ENCODE peak calls at places on chromosomes 2 and 18, in nine cellular contexts. One of them, this sample, is unnamed.

GRCh38 chr2:197161738-197162137 is 148.8 kb downstream of the ANKRD44 start:
- DNase-seq in sigmoid colon: no peak
- DNase-seq in K562: no peak
- DNase-seq in IMR-90: no peak
- DNase-seq in esophagus squamous epithelium: no peak
- DNase-seq in A549: no peak
- DNase-seq in upper lobe of left lung: no peak
- DNase-seq in GM12878: no peak
- DNase-seq in Peyer's patch: no peak
- DNase-seq in this sample: no peak

GRCh38 chr2:102051659-102052366 is 60.1 kb downstream of the IL1R2 start:
- DNase-seq in sigmoid colon: no peak
- DNase-seq in K562: no peak
- DNase-seq in IMR-90: peak; percentile 65
- DNase-seq in esophagus squamous epithelium: no peak
- DNase-seq in A549: no peak
- DNase-seq in upper lobe of left lung: no peak
- DNase-seq in GM12878: no peak
- DNase-seq in Peyer's patch: no peak
- DNase-seq in this sample: no peak

GRCh38 chr2:82230406-82230805 is 1925.9 kb upstream of the LRRTM1 start:
- DNase-seq in sigmoid colon: no peak
- DNase-seq in K562: no peak
- DNase-seq in IMR-90: no peak
- DNase-seq in esophagus squamous epithelium: no peak
- DNase-seq in A549: no peak
- DNase-seq in upper lobe of left lung: no peak
- DNase-seq in GM12878: no peak
- DNase-seq in Peyer's patch: no peak
- DNase-seq in this sample: no peak

GRCh38 chr18:57040175-57040574 is 106.7 kb upstream of the BOD1L2 start:
- DNase-seq in sigmoid colon: no peak
- DNase-seq in K562: no peak
- DNase-seq in IMR-90: no peak
- DNase-seq in esophagus squamous epithelium: no peak
- DNase-seq in A549: no peak
- DNase-seq in upper lobe of left lung: no peak
- DNase-seq in GM12878: no peak
- DNase-seq in Peyer's patch: no peak
- DNase-seq in this sample: no peak

GRCh38 chr2:84302513-84303412 is 156.3 kb downstream of the SUCLG1 start:
- DNase-seq in sigmoid colon: no peak
- DNase-seq in K562: peak; percentile 80
- DNase-seq in IMR-90: peak; percentile 43
- DNase-seq in esophagus squamous epithelium: no peak
- DNase-seq in A549: peak; percentile 69
- DNase-seq in upper lobe of left lung: no peak
- DNase-seq in GM12878: peak; percentile 16
- DNase-seq in Peyer's patch: peak; percentile 67
- DNase-seq in this sample: no peak

GRCh38 chr2:221454459-221455105 is 117.5 kb downstream of the EPHA4 start:
- DNase-seq in sigmoid colon: no peak
- DNase-seq in K562: no peak
- DNase-seq in IMR-90: no peak
- DNase-seq in esophagus squamous epithelium: no peak
- DNase-seq in A549: no peak
- DNase-seq in upper lobe of left lung: no peak
- DNase-seq in GM12878: no peak
- DNase-seq in Peyer's patch: no peak
- DNase-seq in this sample: no peak

GRCh38 chr2:35294636-35295263 is 1060.8 kb upstream of the CRIM1 start:
- DNase-seq in sigmoid colon: no peak
- DNase-seq in K562: no peak
- DNase-seq in IMR-90: no peak
- DNase-seq in esophagus squamous epithelium: no peak
- DNase-seq in A549: peak; percentile 18
- DNase-seq in upper lobe of left lung: no peak
- DNase-seq in GM12878: no peak
- DNase-seq in Peyer's patch: no peak
- DNase-seq in this sample: no peak

GRCh38 chr2:224284134-224284946 is 117.6 kb downstream of the FAM124B start:
- DNase-seq in sigmoid colon: no peak
- DNase-seq in K562: peak; percentile 6
- DNase-seq in IMR-90: peak; percentile 25
- DNase-seq in esophagus squamous epithelium: no peak
- DNase-seq in A549: peak; percentile 59
- DNase-seq in upper lobe of left lung: no peak
- DNase-seq in GM12878: no peak
- DNase-seq in Peyer's patch: no peak
- DNase-seq in this sample: no peak

GRCh38 chr2:37449686-37450392 is 105.4 kb downstream of the QPCT start:
- DNase-seq in sigmoid colon: no peak
- DNase-seq in K562: no peak
- DNase-seq in IMR-90: peak; percentile 54
- DNase-seq in esophagus squamous epithelium: no peak
- DNase-seq in A549: no peak
- DNase-seq in upper lobe of left lung: no peak
- DNase-seq in GM12878: no peak
- DNase-seq in Peyer's patch: no peak
- DNase-seq in this sample: no peak

GRCh38 chr2:203730076-203730729 is 23.8 kb downstream of the CD28 start:
- DNase-seq in sigmoid colon: no peak
- DNase-seq in K562: no peak
- DNase-seq in IMR-90: peak; percentile 78
- DNase-seq in esophagus squamous epithelium: no peak
- DNase-seq in A549: no peak
- DNase-seq in upper lobe of left lung: no peak
- DNase-seq in GM12878: no peak
- DNase-seq in Peyer's patch: no peak
- DNase-seq in this sample: no peak

GRCh38 chr2:129857200-129857599 is 122.3 kb upstream of the RAB6C start:
- DNase-seq in sigmoid colon: no peak
- DNase-seq in K562: no peak
- DNase-seq in IMR-90: no peak
- DNase-seq in esophagus squamous epithelium: no peak
- DNase-seq in A549: no peak
- DNase-seq in upper lobe of left lung: no peak
- DNase-seq in GM12878: no peak
- DNase-seq in Peyer's patch: no peak
- DNase-seq in this sample: no peak

GRCh38 chr18:9877655-9878014 is 8.1 kb upstream of the TXNDC2 start:
- DNase-seq in sigmoid colon: no peak
- DNase-seq in K562: no peak
- DNase-seq in IMR-90: no peak
- DNase-seq in esophagus squamous epithelium: no peak
- DNase-seq in A549: no peak
- DNase-seq in upper lobe of left lung: no peak
- DNase-seq in GM12878: no peak
- DNase-seq in Peyer's patch: no peak
- DNase-seq in this sample: no peak
- H3K4me3 ChIP-seq in sigmoid colon: no peak overlapping the region
- H3K4me3 ChIP-seq in K562: peak overlapping the region; percentile 3
- H3K4me3 ChIP-seq in IMR-90: peak overlapping the region; percentile 39
- H3K4me3 ChIP-seq in esophagus squamous epithelium: no peak overlapping the region
- H3K4me3 ChIP-seq in A549: peak overlapping the region; percentile 27
- H3K4me3 ChIP-seq in upper lobe of left lung: no peak overlapping the region
- H3K4me3 ChIP-seq in GM12878: no peak overlapping the region
- H3K4me3 ChIP-seq in Peyer's patch: no peak overlapping the region
- H3K4me3 ChIP-seq in this sample: no peak overlapping the region

DNA sequence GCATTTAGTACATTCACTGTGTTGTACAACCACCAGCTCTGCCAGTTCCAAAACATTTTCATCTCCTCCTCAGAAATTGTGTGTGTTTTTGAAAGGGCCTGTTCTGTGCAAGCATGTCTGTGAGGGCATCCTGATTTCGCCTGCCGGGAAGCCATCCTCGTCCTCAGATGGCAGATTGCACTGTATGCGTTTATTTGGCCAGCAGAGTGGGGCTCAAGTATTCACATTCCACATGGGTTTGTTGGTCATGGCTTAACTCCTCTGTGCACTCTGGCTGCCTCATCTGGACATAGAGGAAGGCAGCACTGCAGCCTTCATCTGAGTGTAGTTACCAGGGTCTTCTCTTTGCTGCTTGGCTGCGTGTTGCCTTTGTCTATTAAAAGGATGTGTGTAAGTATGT is 85.0 kb downstream of the TMEM247 start:
- DNase-seq in sigmoid colon: no peak
- DNase-seq in K562: no peak
- DNase-seq in IMR-90: peak; percentile 33
- DNase-seq in esophagus squamous epithelium: no peak
- DNase-seq in A549: no peak
- DNase-seq in upper lobe of left lung: no peak
- DNase-seq in GM12878: no peak
- DNase-seq in Peyer's patch: no peak
- DNase-seq in this sample: no peak
- H3K4me1 ChIP-seq in sigmoid colon: no peaks in the 10 kb centered on the region
- H3K4me1 ChIP-seq in K562: peaks cover 3% of the 10 kb centered on the region
- H3K4me1 ChIP-seq in IMR-90: peaks cover 17% of the 10 kb centered on the region
- H3K4me1 ChIP-seq in esophagus squamous epithelium: peaks cover 25% of the 10 kb centered on the region
- H3K4me1 ChIP-seq in A549: no peaks in the 10 kb centered on the region
- H3K4me1 ChIP-seq in upper lobe of left lung: peaks cover 4% of the 10 kb centered on the region
- H3K4me1 ChIP-seq in GM12878: peaks cover 67% of the 10 kb centered on the region
- H3K4me1 ChIP-seq in Peyer's patch: peaks cover 20% of the 10 kb centered on the region
- H3K4me1 ChIP-seq in this sample: peaks cover 13% of the 10 kb centered on the region

GRCh38 chr2:3460161-3460560 is 59.2 kb downstream of the ADI1 start:
- DNase-seq in sigmoid colon: no peak
- DNase-seq in K562: no peak
- DNase-seq in IMR-90: no peak
- DNase-seq in esophagus squamous epithelium: no peak
- DNase-seq in A549: no peak
- DNase-seq in upper lobe of left lung: no peak
- DNase-seq in GM12878: no peak
- DNase-seq in Peyer's patch: no peak
- DNase-seq in this sample: no peak

GRCh38 chr2:3463156-3463835 is 56.0 kb downstream of the ADI1 start:
- DNase-seq in sigmoid colon: peak; percentile 55
- DNase-seq in K562: no peak
- DNase-seq in IMR-90: no peak
- DNase-seq in esophagus squamous epithelium: no peak
- DNase-seq in A549: no peak
- DNase-seq in upper lobe of left lung: peak; percentile 9
- DNase-seq in GM12878: no peak
- DNase-seq in Peyer's patch: peak; percentile 34
- DNase-seq in this sample: no peak

GRCh38 chr2:3460831-3461544 is 58.3 kb downstream of the ADI1 start:
- DNase-seq in sigmoid colon: no peak
- DNase-seq in K562: no peak
- DNase-seq in IMR-90: no peak
- DNase-seq in esophagus squamous epithelium: no peak
- DNase-seq in A549: no peak
- DNase-seq in upper lobe of left lung: peak; percentile 19
- DNase-seq in GM12878: no peak
- DNase-seq in Peyer's patch: no peak
- DNase-seq in this sample: no peak

GRCh38 chr2:3462493-3463104 is 56.7 kb downstream of the ADI1 start:
- DNase-seq in sigmoid colon: peak; percentile 43
- DNase-seq in K562: no peak
- DNase-seq in IMR-90: no peak
- DNase-seq in esophagus squamous epithelium: no peak
- DNase-seq in A549: no peak
- DNase-seq in upper lobe of left lung: peak; percentile 16
- DNase-seq in GM12878: no peak
- DNase-seq in Peyer's patch: peak; percentile 49
- DNase-seq in this sample: no peak

GRCh38 chr2:3461781-3462492 is 57.4 kb downstream of the ADI1 start:
- DNase-seq in sigmoid colon: peak; percentile 51
- DNase-seq in K562: peak; percentile 71
- DNase-seq in IMR-90: peak; percentile 65
- DNase-seq in esophagus squamous epithelium: no peak
- DNase-seq in A549: peak; percentile 56
- DNase-seq in upper lobe of left lung: peak; percentile 15
- DNase-seq in GM12878: peak; percentile 68
- DNase-seq in Peyer's patch: peak; percentile 55
- DNase-seq in this sample: no peak
- TF ChIP-seq POLR2A in sigmoid colon: no peak
- TF ChIP-seq POLR2A in K562: no peak
- TF ChIP-seq POLR2A in IMR-90: no peak
- TF ChIP-seq POLR2A in esophagus squamous epithelium: no peak
- TF ChIP-seq POLR2A in A549: no peak
- TF ChIP-seq POLR2A in upper lobe of left lung: no peak
- TF ChIP-seq POLR2A in GM12878: no peak
- TF ChIP-seq POLR2A in Peyer's patch: no peak
- TF ChIP-seq POLR2A in this sample: no peak

DNA sequence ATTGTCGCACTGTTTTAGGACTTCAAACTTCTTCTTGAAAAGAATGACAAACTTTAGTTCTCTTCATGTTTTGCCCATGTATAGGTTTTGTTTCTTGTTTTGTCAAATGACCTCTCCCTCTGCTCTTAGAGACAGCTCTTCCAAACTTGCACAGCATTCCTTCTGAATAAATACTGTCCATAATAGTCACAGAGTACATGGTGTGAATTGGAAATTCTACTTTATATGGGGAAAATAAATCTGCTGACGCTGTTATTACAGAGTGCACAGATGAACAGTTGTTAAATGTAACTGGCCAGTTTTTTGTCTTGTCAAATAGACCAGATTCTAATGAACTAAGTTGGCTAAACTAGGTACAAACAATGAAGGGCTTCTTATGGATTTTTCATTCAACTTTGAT is 115.9 kb upstream of the DTNA start:
- DNase-seq in sigmoid colon: no peak
- DNase-seq in K562: no peak
- DNase-seq in IMR-90: no peak
- DNase-seq in esophagus squamous epithelium: no peak
- DNase-seq in A549: no peak
- DNase-seq in upper lobe of left lung: no peak
- DNase-seq in GM12878: no peak
- DNase-seq in Peyer's patch: no peak
- DNase-seq in this sample: no peak
- H3K4me3 ChIP-seq in sigmoid colon: peak overlapping the region; percentile 46
- H3K4me3 ChIP-seq in K562: no peak overlapping the region
- H3K4me3 ChIP-seq in IMR-90: no peak overlapping the region
- H3K4me3 ChIP-seq in esophagus squamous epithelium: peak overlapping the region; percentile 32
- H3K4me3 ChIP-seq in A549: no peak overlapping the region
- H3K4me3 ChIP-seq in upper lobe of left lung: no peak overlapping the region
- H3K4me3 ChIP-seq in GM12878: no peak overlapping the region
- H3K4me3 ChIP-seq in Peyer's patch: no peak overlapping the region
- H3K4me3 ChIP-seq in this sample: peak overlapping the region; percentile 43

DNA sequence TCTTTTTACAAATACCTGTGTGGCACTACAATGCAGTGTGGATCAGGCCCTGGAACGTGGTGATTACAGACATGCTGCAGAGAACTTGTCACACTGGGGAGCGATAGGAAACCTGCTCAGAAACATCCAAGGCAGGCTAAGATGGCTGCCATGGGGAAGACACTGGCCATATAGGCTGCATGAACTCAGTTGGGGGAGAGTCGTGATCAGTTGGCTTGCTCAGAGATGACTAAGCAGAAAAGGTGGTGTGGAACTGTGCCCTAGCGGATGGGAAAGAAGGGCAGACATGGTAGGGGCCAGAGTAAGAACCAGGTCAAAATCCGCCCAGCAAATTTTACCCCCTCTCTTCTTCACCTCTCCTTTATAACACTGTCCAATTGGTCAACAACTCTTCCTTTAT is 307.8 kb downstream of the LRRTM1 start:
- DNase-seq in sigmoid colon: no peak
- DNase-seq in K562: no peak
- DNase-seq in IMR-90: no peak
- DNase-seq in esophagus squamous epithelium: no peak
- DNase-seq in A549: no peak
- DNase-seq in upper lobe of left lung: no peak
- DNase-seq in GM12878: no peak
- DNase-seq in Peyer's patch: no peak
- DNase-seq in this sample: no peak
- H3K4me1 ChIP-seq in sigmoid colon: no peaks in the 10 kb centered on the region
- H3K4me1 ChIP-seq in K562: no peaks in the 10 kb centered on the region
- H3K4me1 ChIP-seq in IMR-90: peaks cover 13% of the 10 kb centered on the region
- H3K4me1 ChIP-seq in esophagus squamous epithelium: no peaks in the 10 kb centered on the region
- H3K4me1 ChIP-seq in A549: no peaks in the 10 kb centered on the region
- H3K4me1 ChIP-seq in upper lobe of left lung: no peaks in the 10 kb centered on the region
- H3K4me1 ChIP-seq in GM12878: no peaks in the 10 kb centered on the region
- H3K4me1 ChIP-seq in Peyer's patch: no peaks in the 10 kb centered on the region
- H3K4me1 ChIP-seq in this sample: no peaks in the 10 kb centered on the region

This sample was measured in heart left ventricle.